ENCODE peak calls at places on chromosomes 11 and 22, in ten cellular contexts. N is mesenchymal stem cell; P is fibroblast of mammary gland; Y is MM.1S; D is mesendoderm; S is suprapubic skin; U is neural progenitor cell; L is fibroblast of the aortic adventitia; M is effector memory CD4-positive, alpha-beta T cell; I is IMR-90. Q is an unnamed sample.

GRCh38 chr11:27150098-27150497 is 109.5 kb downstream of the BBOX1 start:
- DNase-seq in N (no peak), P (no peak), Y (no peak), D (peak), S (no peak), U (no peak), L (no peak), M (no peak), I (no peak), Q (no peak)

GRCh38 chr11:92129811-92130210 is 94.8 kb upstream of the FAT3 start:
- DNase-seq in N (no peak), P (no peak), Y (no peak), D (no peak), S (no peak), U (no peak), L (no peak), M (no peak), I (no peak), Q (no peak)

GRCh38 chr22:29870574-29870973 is 12.4 kb upstream of the MTMR3 start:
- DNase-seq in N (no peak), P (no peak), Y (no peak), D (no peak), S (no peak), U (no peak), L (no peak), M (no peak), I (no peak), Q (peak)

GRCh38 chr11:1762537-1763302 is 1.0 kb downstream of the CTSD start:
- DNase-seq in N (no peak), P (peak), Y (no peak), D (no peak), S (no peak), U (no peak), L (peak), M (no peak), I (no peak), Q (no peak)

GRCh38 chr11:24289301-24289700 is 207.6 kb upstream of the LUZP2 start:
- DNase-seq in N (no peak), P (no peak), Y (no peak), D (no peak), S (no peak), U (no peak), L (no peak), M (no peak), I (peak), Q (no peak)

GRCh38 chr11:135008001-135008405 is 596.0 kb upstream of the B3GAT1 start:
- DNase-seq in N (no peak), P (no peak), Y (no peak), D (peak), S (no peak), U (peak), L (no peak), M (no peak), I (no peak), Q (no peak)

GRCh38 chr22:36445158-36445668 is 36.2 kb downstream of the TXN2 start:
- DNase-seq in N (peak), P (peak), Y (no peak), D (no peak), S (no peak), U (no peak), L (peak), M (no peak), I (peak), Q (no peak)

GRCh38 chr11:69867076-69868002 is 48.1 kb upstream of the FGF3 start:
- DNase-seq in N (no peak), P (peak), Y (no peak), D (no peak), S (no peak), U (no peak), L (no peak), M (no peak), I (peak), Q (no peak)

GRCh38 chr11:76783901-76784813 is 1.0 kb downstream of the TSKU start:
- DNase-seq in N (peak), P (peak), Y (no peak), D (peak), S (peak), U (peak), L (peak), M (no peak), I (peak), Q (no peak)

GRCh38 chr11:106482920-106483761 is 405.7 kb downstream of the AASDHPPT start:
- DNase-seq in N (peak), P (peak), Y (no peak), D (no peak), S (no peak), U (peak), L (peak), M (no peak), I (peak), Q (no peak)

GRCh38 chr11:29336727-29337212 is 680.1 kb downstream of the KCNA4 start:
- DNase-seq in N (no peak), P (no peak), Y (no peak), D (no peak), S (no peak), U (no peak), L (peak), M (no peak), I (peak), Q (no peak)

GRCh38 chr11:110076388-110076965 is 16.7 kb upstream of the ZC3H12C start:
- DNase-seq in N (peak), P (peak), Y (no peak), D (peak), S (no peak), U (no peak), L (no peak), M (no peak), I (no peak), Q (no peak)

GRCh38 chr11:17547051-17547577 is at the start of gene OTOG:
- DNase-seq in N (no peak), P (peak), Y (no peak), D (peak), S (no peak), U (peak), L (no peak), M (no peak), I (no peak), Q (no peak)

GRCh38 chr11:114762437-114762836 is 84.1 kb downstream of the NXPE2 start:
- DNase-seq in N (peak), P (peak), Y (no peak), D (peak), S (no peak), U (peak), L (peak), M (no peak), I (peak), Q (no peak)

GRCh38 chr22:24848559-24849168 is 42.7 kb downstream of the SGSM1 start:
- DNase-seq in N (no peak), P (no peak), Y (no peak), D (no peak), S (no peak), U (no peak), L (no peak), M (no peak), I (no peak), Q (no peak)

GRCh38 chr11:65855927-65856363 is 2.0 kb downstream of the CFL1 start:
- DNase-seq in N (no peak), P (no peak), Y (no peak), D (no peak), S (no peak), U (peak), L (no peak), M (no peak), I (no peak), Q (no peak)

GRCh38 chr22:31625257-31625640 is 36.8 kb downstream of the PISD start:
- DNase-seq in N (no peak), P (no peak), Y (no peak), D (no peak), S (no peak), U (no peak), L (no peak), M (no peak), I (no peak), Q (no peak)

GRCh38 chr11:123233280-123233977 is 38.4 kb upstream of the CLMP start:
- DNase-seq in N (peak), P (no peak), Y (peak), D (no peak), S (no peak), U (no peak), L (no peak), M (no peak), I (no peak), Q (no peak)

GRCh38 chr22:35524966-35525686 is 15.5 kb upstream of the RASD2 start:
- DNase-seq in N (peak), P (no peak), Y (no peak), D (no peak), S (no peak), U (no peak), L (no peak), M (no peak), I (no peak), Q (no peak)

GRCh38 chr22:50576070-50576469 is 2.2 kb downstream of the CPT1B start:
- DNase-seq in N (peak), P (peak), Y (no peak), D (peak), S (peak), U (peak), L (peak), M (no peak), I (peak), Q (no peak)

GRCh38 chr22:45420539-45420938 is 7.0 kb downstream of the RIBC2 start:
- DNase-seq in N (no peak), P (no peak), Y (no peak), D (no peak), S (peak), U (no peak), L (no peak), M (no peak), I (no peak), Q (no peak)

GRCh38 chr22:48334971-48335370 is 1492.7 kb downstream of the BRD1 start:
- DNase-seq in N (no peak), P (no peak), Y (no peak), D (no peak), S (peak), U (no peak), L (no peak), M (no peak), I (no peak), Q (no peak)

GRCh38 chr11:95950905-95951304 is 27.0 kb upstream of the MTMR2 start:
- DNase-seq in N (no peak), P (no peak), Y (no peak), D (no peak), S (no peak), U (no peak), L (no peak), M (no peak), I (no peak), Q (no peak)

GRCh38 chr22:41021039-41021654 is 70.0 kb downstream of the RBX1 start:
- DNase-seq in N (peak), P (no peak), Y (peak), D (peak), S (peak), U (peak), L (no peak), M (no peak), I (no peak), Q (no peak)

GRCh38 chr11:126697937-126698336 is 302.6 kb downstream of the KIRREL3 start:
- DNase-seq in N (no peak), P (no peak), Y (no peak), D (no peak), S (no peak), U (no peak), L (no peak), M (no peak), I (no peak), Q (no peak)

GRCh38 chr11:70323811-70324210 is 53.3 kb downstream of the PPFIA1 start:
- DNase-seq in N (peak), P (peak), Y (no peak), D (no peak), S (no peak), U (no peak), L (peak), M (no peak), I (peak), Q (no peak)

GRCh38 chr11:119773016-119773415 is 44.0 kb upstream of the NECTIN1 start:
- DNase-seq in N (no peak), P (no peak), Y (no peak), D (no peak), S (no peak), U (no peak), L (no peak), M (no peak), I (no peak), Q (no peak)

GRCh38 chr11:279040-279965 is 1.1 kb downstream of the NLRP6 start:
- DNase-seq in N (no peak), P (no peak), Y (no peak), D (no peak), S (no peak), U (no peak), L (no peak), M (no peak), I (no peak), Q (no peak)

GRCh38 chr11:74418509-74418895 is 20.3 kb upstream of the PGM2L1 start:
- DNase-seq in N (peak), P (peak), Y (no peak), D (no peak), S (no peak), U (no peak), L (peak), M (no peak), I (peak), Q (no peak)

GRCh38 chr11:95444309-95445202 is 213.6 kb upstream of the SESN3 start:
- DNase-seq in N (no peak), P (no peak), Y (no peak), D (no peak), S (no peak), U (no peak), L (no peak), M (no peak), I (no peak), Q (peak)

GRCh38 chr11:10438451-10438850 is 16.6 kb upstream of the AMPD3 start:
- DNase-seq in N (no peak), P (no peak), Y (no peak), D (peak), S (no peak), U (no peak), L (peak), M (no peak), I (peak), Q (no peak)

GRCh38 chr22:25183959-25184619 is 15.6 kb upstream of the CRYBB3 start:
- DNase-seq in N (no peak), P (no peak), Y (no peak), D (no peak), S (no peak), U (no peak), L (no peak), M (no peak), I (no peak), Q (no peak)

GRCh38 chr11:93735627-93736026 is 5.7 kb downstream of the TAF1D start:
- DNase-seq in N (no peak), P (no peak), Y (no peak), D (no peak), S (no peak), U (no peak), L (no peak), M (no peak), I (no peak), Q (no peak)
- H3K4me3 ChIP-seq in N (no peak), P (no peak), Y (no peak), D (no peak), S (no peak), U (no peak), L (no peak), M (no peak), I (no peak), Q (no peak)

GRCh38 chr11:58992489-58992888 is 53.2 kb downstream of the GLYATL1 start:
- DNase-seq in N (no peak), P (no peak), Y (no peak), D (no peak), S (no peak), U (no peak), L (no peak), M (no peak), I (no peak), Q (no peak)
- H3K4me3 ChIP-seq in N (no peak), P (no peak), Y (no peak), D (no peak), S (no peak), U (no peak), L (no peak), M (no peak), I (no peak), Q (no peak)

GRCh38 chr11:7579226-7579825 is 65.5 kb downstream of the PPFIBP2 start:
- DNase-seq in N (peak), P (peak), Y (no peak), D (no peak), S (no peak), U (no peak), L (peak), M (no peak), I (peak), Q (no peak)

GRCh38 chr11:7576671-7577225 is 62.9 kb downstream of the PPFIBP2 start:
- DNase-seq in N (no peak), P (peak), Y (no peak), D (peak), S (no peak), U (no peak), L (peak), M (no peak), I (peak), Q (no peak)

GRCh38 chr11:7578276-7578955 is 64.6 kb downstream of the PPFIBP2 start:
- DNase-seq in N (no peak), P (peak), Y (no peak), D (no peak), S (no peak), U (no peak), L (no peak), M (no peak), I (no peak), Q (no peak)

GRCh38 chr11:7577226-7577882 is 63.6 kb downstream of the PPFIBP2 start:
- DNase-seq in N (peak), P (peak), Y (no peak), D (peak), S (peak), U (no peak), L (peak), M (no peak), I (no peak), Q (no peak)

DNA sequence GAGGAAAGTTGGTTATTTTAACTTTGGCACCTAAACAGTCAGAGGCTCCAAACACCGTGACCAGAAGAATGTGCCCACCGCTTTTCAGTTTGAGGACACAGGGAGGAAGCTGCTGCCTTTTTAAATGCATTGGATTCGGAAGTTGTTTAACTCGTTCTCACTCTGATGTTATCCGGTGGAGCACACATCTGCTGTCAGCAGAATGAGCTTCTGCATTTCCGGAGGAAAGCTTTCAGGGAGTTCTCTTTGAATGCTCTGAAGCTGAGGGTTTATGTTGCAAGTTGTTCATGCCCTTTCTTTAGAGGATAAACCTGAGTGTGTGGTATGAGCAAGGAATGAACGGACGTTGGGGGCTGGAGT is 64.1 kb downstream of the PPFIBP2 start:
- DNase-seq in N (peak), P (peak), Y (peak), D (peak), S (no peak), U (no peak), L (peak), M (no peak), I (peak), Q (peak)
- H3K4me3 ChIP-seq in N (peak), P (peak), Y (peak), D (no peak), S (peak), U (no peak), L (peak), M (peak), I (peak), Q (peak)

DNA sequence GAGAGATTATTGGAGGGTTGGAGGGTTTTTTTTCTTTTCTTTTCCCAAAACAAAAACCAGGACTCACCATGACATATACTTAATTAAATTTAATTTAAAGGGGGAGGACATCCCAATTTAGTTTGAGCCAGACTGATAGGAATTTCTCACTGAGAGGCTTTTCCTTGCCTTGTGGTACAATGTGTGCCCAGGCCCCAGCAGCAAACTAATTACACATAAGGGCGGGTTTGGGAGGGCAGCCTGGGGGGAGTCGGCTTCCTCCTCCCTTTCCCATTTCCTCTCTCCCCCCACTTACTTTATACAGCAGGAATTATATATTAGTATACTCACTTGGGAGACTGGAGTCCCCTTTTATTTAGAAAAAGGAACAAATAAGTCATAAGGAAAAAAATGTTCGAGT is 2.9 kb downstream of the TEAD1 start:
- DNase-seq in N (peak), P (peak), Y (no peak), D (peak), S (no peak), U (peak), L (peak), M (no peak), I (no peak), Q (no peak)
- H3K4me3 ChIP-seq in N (peak), P (peak), Y (peak), D (no peak), S (peak), U (peak), L (peak), M (no peak), I (peak), Q (no peak)

GRCh38 chr11:128695539-128696221 is 1.8 kb downstream of the FLI1 start:
- DNase-seq in N (peak), P (no peak), Y (peak), D (no peak), S (no peak), U (no peak), L (peak), M (peak), I (no peak), Q (peak)
- H3K4me3 ChIP-seq in N (peak), P (no peak), Y (peak), D (no peak), S (peak), U (peak), L (peak), M (peak), I (peak), Q (peak)